ENCODE peak calls at places on chromosomes 1 and 21, in five cellular contexts. One of them, this sample, is unnamed.

GRCh38 chr1:187114788-187115187 is 286.0 kb downstream of the PLA2G4A start:
- DNase-seq in neural progenitor cell: no peak
- DNase-seq in hepatocyte: no peak
- DNase-seq in astrocyte of the cerebellum: no peak
- DNase-seq in astrocyte of the spinal cord: no peak
- DNase-seq in this sample: no peak

GRCh38 chr1:245585252-245585959 is 430.6 kb downstream of the KIF26B start:
- DNase-seq in neural progenitor cell: no peak
- DNase-seq in hepatocyte: peak; percentile 71
- DNase-seq in astrocyte of the cerebellum: peak; percentile 57
- DNase-seq in astrocyte of the spinal cord: peak; percentile 87
- DNase-seq in this sample: peak; percentile 76

GRCh38 chr1:90381598-90381997 is 335.5 kb downstream of the BARHL2 start:
- DNase-seq in neural progenitor cell: no peak
- DNase-seq in hepatocyte: no peak
- DNase-seq in astrocyte of the cerebellum: no peak
- DNase-seq in astrocyte of the spinal cord: no peak
- DNase-seq in this sample: no peak

GRCh38 chr1:178664278-178664677 is 60.8 kb upstream of the RALGPS2 start:
- DNase-seq in neural progenitor cell: no peak
- DNase-seq in hepatocyte: no peak
- DNase-seq in astrocyte of the cerebellum: no peak
- DNase-seq in astrocyte of the spinal cord: no peak
- DNase-seq in this sample: no peak

GRCh38 chr1:174075245-174075692 is 53.1 kb upstream of the RC3H1 start:
- DNase-seq in neural progenitor cell: no peak
- DNase-seq in hepatocyte: no peak
- DNase-seq in astrocyte of the cerebellum: no peak
- DNase-seq in astrocyte of the spinal cord: no peak
- DNase-seq in this sample: no peak

GRCh38 chr1:50750021-50750619 is 209.9 kb downstream of the FAF1 start:
- DNase-seq in neural progenitor cell: peak; percentile 31
- DNase-seq in hepatocyte: peak; percentile 13
- DNase-seq in astrocyte of the cerebellum: peak; percentile 20
- DNase-seq in astrocyte of the spinal cord: peak; percentile 45
- DNase-seq in this sample: no peak

GRCh38 chr1:62362061-62362951 is 43.1 kb upstream of the KANK4 start:
- DNase-seq in neural progenitor cell: no peak
- DNase-seq in hepatocyte: no peak
- DNase-seq in astrocyte of the cerebellum: no peak
- DNase-seq in astrocyte of the spinal cord: no peak
- DNase-seq in this sample: no peak

GRCh38 chr1:8424539-8425116 is 106.7 kb downstream of the SLC45A1 start:
- DNase-seq in neural progenitor cell: peak; percentile 61
- DNase-seq in hepatocyte: peak; percentile 84
- DNase-seq in astrocyte of the cerebellum: no peak
- DNase-seq in astrocyte of the spinal cord: no peak
- DNase-seq in this sample: no peak

GRCh38 chr1:64942648-64943047 is 23.7 kb downstream of the JAK1 start:
- DNase-seq in neural progenitor cell: no peak
- DNase-seq in hepatocyte: no peak
- DNase-seq in astrocyte of the cerebellum: no peak
- DNase-seq in astrocyte of the spinal cord: no peak
- DNase-seq in this sample: no peak

GRCh38 chr1:182888736-182889531 is 49.8 kb downstream of the DHX9 start:
- DNase-seq in neural progenitor cell: no peak
- DNase-seq in hepatocyte: no peak
- DNase-seq in astrocyte of the cerebellum: no peak
- DNase-seq in astrocyte of the spinal cord: no peak
- DNase-seq in this sample: peak; percentile 7

GRCh38 chr1:219568728-219569127 is 44.2 kb downstream of the ZC3H11B start:
- DNase-seq in neural progenitor cell: no peak
- DNase-seq in hepatocyte: no peak
- DNase-seq in astrocyte of the cerebellum: no peak
- DNase-seq in astrocyte of the spinal cord: no peak
- DNase-seq in this sample: no peak

GRCh38 chr1:27353166-27353565 is 11.3 kb downstream of the SYTL1 start:
- DNase-seq in neural progenitor cell: no peak
- DNase-seq in hepatocyte: no peak
- DNase-seq in astrocyte of the cerebellum: no peak
- DNase-seq in astrocyte of the spinal cord: no peak
- DNase-seq in this sample: no peak

GRCh38 chr1:52726265-52727113 is at the start of gene ZYG11B:
- DNase-seq in neural progenitor cell: peak; percentile 94
- DNase-seq in hepatocyte: peak; percentile 96
- DNase-seq in astrocyte of the cerebellum: peak; percentile 54
- DNase-seq in astrocyte of the spinal cord: peak; percentile 91
- DNase-seq in this sample: peak; percentile 10

GRCh38 chr1:158145173-158145719 is 35.4 kb upstream of the CD1D start:
- DNase-seq in neural progenitor cell: no peak
- DNase-seq in hepatocyte: peak; percentile 22
- DNase-seq in astrocyte of the cerebellum: peak; percentile 11
- DNase-seq in astrocyte of the spinal cord: peak; percentile 24
- DNase-seq in this sample: peak; percentile 52

GRCh38 chr1:36585760-36586072 is 103.0 kb upstream of the CSF3R start:
- DNase-seq in neural progenitor cell: no peak
- DNase-seq in hepatocyte: no peak
- DNase-seq in astrocyte of the cerebellum: no peak
- DNase-seq in astrocyte of the spinal cord: no peak
- DNase-seq in this sample: no peak

GRCh38 chr1:37765937-37766664 is 1.2 kb upstream of the EPHA10 start:
- DNase-seq in neural progenitor cell: peak; percentile 10
- DNase-seq in hepatocyte: no peak
- DNase-seq in astrocyte of the cerebellum: no peak
- DNase-seq in astrocyte of the spinal cord: no peak
- DNase-seq in this sample: no peak

GRCh38 chr1:24888971-24889670 is 41.0 kb downstream of the RUNX3 start:
- DNase-seq in neural progenitor cell: no peak
- DNase-seq in hepatocyte: no peak
- DNase-seq in astrocyte of the cerebellum: no peak
- DNase-seq in astrocyte of the spinal cord: peak; percentile 29
- DNase-seq in this sample: peak; percentile 45

GRCh38 chr1:92994105-92994712 is 32.9 kb upstream of the DIPK1A start:
- DNase-seq in neural progenitor cell: peak; percentile 90
- DNase-seq in hepatocyte: peak; percentile 94
- DNase-seq in astrocyte of the cerebellum: peak; percentile 64
- DNase-seq in astrocyte of the spinal cord: peak; percentile 83
- DNase-seq in this sample: no peak

GRCh38 chr1:1440262-1440772 is 4.8 kb downstream of the VWA1 start:
- DNase-seq in neural progenitor cell: no peak
- DNase-seq in hepatocyte: no peak
- DNase-seq in astrocyte of the cerebellum: no peak
- DNase-seq in astrocyte of the spinal cord: no peak
- DNase-seq in this sample: no peak

GRCh38 chr1:39509360-39510009 is 18.0 kb downstream of the BMP8A start:
- DNase-seq in neural progenitor cell: no peak
- DNase-seq in hepatocyte: no peak
- DNase-seq in astrocyte of the cerebellum: peak; percentile 42
- DNase-seq in astrocyte of the spinal cord: peak; percentile 21
- DNase-seq in this sample: no peak

GRCh38 chr1:6373961-6374720 is 19.4 kb downstream of the ACOT7 start:
- DNase-seq in neural progenitor cell: no peak
- DNase-seq in hepatocyte: no peak
- DNase-seq in astrocyte of the cerebellum: no peak
- DNase-seq in astrocyte of the spinal cord: no peak
- DNase-seq in this sample: no peak

GRCh38 chr1:223242382-223242955 is 99.4 kb upstream of the TLR5 start:
- DNase-seq in neural progenitor cell: no peak
- DNase-seq in hepatocyte: no peak
- DNase-seq in astrocyte of the cerebellum: no peak
- DNase-seq in astrocyte of the spinal cord: no peak
- DNase-seq in this sample: no peak

GRCh38 chr1:16161717-16162116 is 5.8 kb upstream of the EPHA2 start:
- DNase-seq in neural progenitor cell: no peak
- DNase-seq in hepatocyte: no peak
- DNase-seq in astrocyte of the cerebellum: no peak
- DNase-seq in astrocyte of the spinal cord: no peak
- DNase-seq in this sample: no peak

GRCh38 chr1:80801691-80802090 is 999.0 kb upstream of the ADGRL2 start:
- DNase-seq in neural progenitor cell: no peak
- DNase-seq in hepatocyte: no peak
- DNase-seq in astrocyte of the cerebellum: no peak
- DNase-seq in astrocyte of the spinal cord: no peak
- DNase-seq in this sample: no peak

GRCh38 chr1:223364685-223365382 is 858 bp upstream of the SUSD4 start:
- DNase-seq in neural progenitor cell: peak; percentile 82
- DNase-seq in hepatocyte: no peak
- DNase-seq in astrocyte of the cerebellum: no peak
- DNase-seq in astrocyte of the spinal cord: no peak
- DNase-seq in this sample: no peak

GRCh38 chr1:210076620-210077019 is 138.6 kb downstream of the SYT14 start:
- DNase-seq in neural progenitor cell: no peak
- DNase-seq in hepatocyte: no peak
- DNase-seq in astrocyte of the cerebellum: no peak
- DNase-seq in astrocyte of the spinal cord: no peak
- DNase-seq in this sample: no peak

GRCh38 chr1:20124451-20125057 is 5.2 kb upstream of the PLA2G2D start:
- DNase-seq in neural progenitor cell: no peak
- DNase-seq in hepatocyte: peak; percentile 57
- DNase-seq in astrocyte of the cerebellum: peak; percentile 57
- DNase-seq in astrocyte of the spinal cord: peak; percentile 77
- DNase-seq in this sample: no peak

GRCh38 chr1:65734976-65735375 is 57.7 kb upstream of the PDE4B start:
- DNase-seq in neural progenitor cell: no peak
- DNase-seq in hepatocyte: no peak
- DNase-seq in astrocyte of the cerebellum: no peak
- DNase-seq in astrocyte of the spinal cord: no peak
- DNase-seq in this sample: no peak

GRCh38 chr1:9905010-9905409 is 5.1 kb downstream of the CTNNBIP1 start:
- DNase-seq in neural progenitor cell: no peak
- DNase-seq in hepatocyte: no peak
- DNase-seq in astrocyte of the cerebellum: peak; percentile 73
- DNase-seq in astrocyte of the spinal cord: peak; percentile 69
- DNase-seq in this sample: no peak

GRCh38 chr1:19154876-19155275 is 55.2 kb downstream of the UBR4 start:
- DNase-seq in neural progenitor cell: no peak
- DNase-seq in hepatocyte: no peak
- DNase-seq in astrocyte of the cerebellum: no peak
- DNase-seq in astrocyte of the spinal cord: no peak
- DNase-seq in this sample: no peak

GRCh38 chr1:18903313-18903671 is 937 bp upstream of the ALDH4A1 start:
- DNase-seq in neural progenitor cell: no peak
- DNase-seq in hepatocyte: no peak
- DNase-seq in astrocyte of the cerebellum: no peak
- DNase-seq in astrocyte of the spinal cord: no peak
- DNase-seq in this sample: no peak

DNA sequence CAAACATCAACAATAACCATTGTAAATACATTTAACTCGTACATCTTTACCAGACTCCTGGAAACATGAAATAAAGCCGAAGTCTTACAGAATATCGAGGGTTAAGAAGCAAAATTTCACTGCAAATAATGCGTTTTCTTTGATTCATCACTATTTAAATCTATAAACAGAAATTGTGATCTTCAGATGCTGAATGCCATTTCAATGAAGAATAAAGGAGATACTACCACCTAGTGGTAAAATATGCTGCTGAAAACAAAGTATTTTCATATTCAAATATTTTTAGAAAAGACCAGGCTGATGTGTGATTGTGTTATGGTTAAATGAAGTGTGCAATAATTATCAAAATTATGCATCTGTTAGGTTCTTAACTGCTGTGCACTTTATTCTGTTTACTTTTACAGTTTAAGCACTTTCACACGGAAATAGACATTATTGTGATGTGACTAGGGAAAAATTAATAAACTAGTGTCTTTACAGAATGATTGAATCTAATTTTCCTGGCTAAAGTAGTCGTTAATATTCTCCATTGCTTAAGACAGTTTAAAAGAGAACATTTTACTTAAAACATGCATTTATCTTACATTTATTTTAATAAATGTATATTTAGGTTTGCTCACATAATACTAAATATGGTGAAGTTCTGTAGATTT is 1093.1 kb downstream of the MRPL39 start:
- DNase-seq in neural progenitor cell: no peak
- DNase-seq in hepatocyte: no peak
- DNase-seq in astrocyte of the cerebellum: no peak
- DNase-seq in astrocyte of the spinal cord: peak; percentile 9
- DNase-seq in this sample: no peak
- TF ChIP-seq CTCF in neural progenitor cell: peak; percentile 35
- TF ChIP-seq CTCF in hepatocyte: peak; percentile 51
- TF ChIP-seq CTCF in astrocyte of the cerebellum: peak; percentile 27
- TF ChIP-seq CTCF in astrocyte of the spinal cord: peak; percentile 53
- TF ChIP-seq CTCF in this sample: peak; percentile 11

GRCh38 chr21:29302340-29302991 is 3.7 kb downstream of the BACH1 start:
- DNase-seq in neural progenitor cell: no peak
- DNase-seq in hepatocyte: peak; percentile 30
- DNase-seq in astrocyte of the cerebellum: no peak
- DNase-seq in astrocyte of the spinal cord: no peak
- DNase-seq in this sample: no peak

GRCh38 chr21:29301703-29302102 is 3.0 kb downstream of the BACH1 start:
- DNase-seq in neural progenitor cell: no peak
- DNase-seq in hepatocyte: no peak
- DNase-seq in astrocyte of the cerebellum: no peak
- DNase-seq in astrocyte of the spinal cord: no peak
- DNase-seq in this sample: no peak

GRCh38 chr21:29299046-29299905 is 554 bp downstream of the BACH1 start:
- DNase-seq in neural progenitor cell: peak; percentile 78
- DNase-seq in hepatocyte: peak; percentile 90
- DNase-seq in astrocyte of the cerebellum: no peak
- DNase-seq in astrocyte of the spinal cord: peak; percentile 60
- DNase-seq in this sample: no peak

GRCh38 chr21:29299906-29300546 is 1.3 kb downstream of the BACH1 start:
- DNase-seq in neural progenitor cell: peak; percentile 64
- DNase-seq in hepatocyte: peak; percentile 82
- DNase-seq in astrocyte of the cerebellum: peak; percentile 94
- DNase-seq in astrocyte of the spinal cord: peak; percentile 95
- DNase-seq in this sample: peak; percentile 88

GRCh38 chr21:29300547-29301138 is 1.9 kb downstream of the BACH1 start:
- DNase-seq in neural progenitor cell: no peak
- DNase-seq in hepatocyte: no peak
- DNase-seq in astrocyte of the cerebellum: no peak
- DNase-seq in astrocyte of the spinal cord: peak; percentile 55
- DNase-seq in this sample: no peak
- H3K4me3 ChIP-seq in neural progenitor cell: peak overlapping the region; percentile 66
- H3K4me3 ChIP-seq in hepatocyte: peak overlapping the region; percentile 93
- H3K4me3 ChIP-seq in astrocyte of the cerebellum: peak overlapping the region; percentile 55
- H3K4me3 ChIP-seq in astrocyte of the spinal cord: peak overlapping the region; percentile 95
- H3K4me3 ChIP-seq in this sample: peak overlapping the region; percentile 91

GRCh38 chr1:151164732-151165280 is 896 bp downstream of the LYSMD1 start:
- DNase-seq in neural progenitor cell: no peak
- DNase-seq in hepatocyte: no peak
- DNase-seq in astrocyte of the cerebellum: no peak
- DNase-seq in astrocyte of the spinal cord: no peak
- DNase-seq in this sample: no peak
- TF ChIP-seq CTCF in neural progenitor cell: no peak
- TF ChIP-seq CTCF in hepatocyte: no peak
- TF ChIP-seq CTCF in astrocyte of the cerebellum: no peak
- TF ChIP-seq CTCF in astrocyte of the spinal cord: no peak
- TF ChIP-seq CTCF in this sample: no peak

DNA sequence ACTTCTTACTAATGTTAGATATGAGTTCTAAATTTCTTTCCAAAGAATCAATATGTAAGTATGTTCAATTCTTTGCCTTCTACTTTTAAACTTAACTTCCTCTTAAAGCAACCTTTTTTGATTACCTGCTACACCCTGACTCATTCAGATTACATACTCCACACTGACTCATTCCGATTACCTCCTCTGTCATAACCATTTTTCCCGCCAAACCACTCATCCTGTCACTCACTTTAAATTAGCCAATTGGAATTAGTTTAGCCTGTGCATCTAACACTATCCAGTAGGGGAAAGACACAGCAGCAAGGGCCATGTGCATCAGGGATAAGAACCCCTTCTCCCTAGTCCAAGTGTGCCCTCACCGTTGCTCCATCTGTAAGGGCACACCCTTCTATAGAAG is 815.5 kb downstream of the BRINP3 start:
- DNase-seq in neural progenitor cell: no peak
- DNase-seq in hepatocyte: no peak
- DNase-seq in astrocyte of the cerebellum: no peak
- DNase-seq in astrocyte of the spinal cord: no peak
- DNase-seq in this sample: no peak
- H3K4me3 ChIP-seq in neural progenitor cell: no peak overlapping the region
- H3K4me3 ChIP-seq in hepatocyte: no peak overlapping the region
- H3K4me3 ChIP-seq in astrocyte of the cerebellum: no peak overlapping the region
- H3K4me3 ChIP-seq in astrocyte of the spinal cord: no peak overlapping the region
- H3K4me3 ChIP-seq in this sample: no peak overlapping the region